ENCODE peak calls at places on chromosomes 6 and 20, in nine cellular contexts. G is NCI-H1092 treated with DMSO at 0.1 percent for 48 hours; H is Right ventricle myocardium inferior; U is fibroblast of mammary gland; R is stimulated activated CD8-positive, alpha-beta memory T cell treated with anti-CD3 and anti-CD28 coated beads, Interleukin-7, amount 100 ng/mL, for 4 hours; P is PC-9; V is Panc1; S is cardiac fibroblast; W is NCI-H2081. O is an unnamed sample.

GRCh38 chr6:129890164-129890563 is 29.0 kb upstream of the TMEM244 start:
- DNase-seq in G (no peak), H (no peak), U (peak), R (no peak), P (no peak), V (no peak), S (peak), W (no peak), O (no peak)

GRCh38 chr6:32819729-32820128 is 2.9 kb upstream of the HLA-DOB start:
- DNase-seq in G (no peak), H (no peak), U (peak), R (no peak), P (peak), V (no peak), S (peak), W (no peak), O (no peak)

GRCh38 chr6:162917506-162917905 is 189.7 kb downstream of the PACRG start:
- DNase-seq in G (no peak), H (no peak), U (peak), R (no peak), P (no peak), V (no peak), S (peak), W (no peak), O (no peak)

GRCh38 chr6:44542401-44543116 is 155.1 kb downstream of the CDC5L start:
- DNase-seq in G (no peak), H (no peak), U (no peak), R (no peak), P (no peak), V (no peak), S (no peak), W (no peak), O (no peak)

GRCh38 chr20:59751075-59751711 is 146.9 kb downstream of the PHACTR3 start:
- DNase-seq in G (peak), H (peak), U (peak), R (no peak), P (peak), V (peak), S (peak), W (peak), O (peak)

GRCh38 chr6:111105578-111105977 is 18.3 kb downstream of the SLC16A10 start:
- DNase-seq in G (peak), H (peak), U (peak), R (no peak), P (peak), V (no peak), S (peak), W (peak), O (peak)

GRCh38 chr20:35478804-35479472 is 23.5 kb downstream of the CEP250 start:
- DNase-seq in G (no peak), H (no peak), U (no peak), R (no peak), P (no peak), V (no peak), S (peak), W (peak), O (no peak)

GRCh38 chr20:14992071-14992654 is 654.8 kb upstream of the FLRT3 start:
- DNase-seq in G (no peak), H (no peak), U (peak), R (no peak), P (no peak), V (no peak), S (peak), W (no peak), O (no peak)

GRCh38 chr6:137764464-137764863 is 102.6 kb upstream of the TNFAIP3 start:
- DNase-seq in G (no peak), H (no peak), U (peak), R (no peak), P (no peak), V (no peak), S (peak), W (no peak), O (no peak)

GRCh38 chr20:1764136-1765033 is 106.8 kb upstream of the SIRPG start:
- DNase-seq in G (peak), H (peak), U (peak), R (peak), P (peak), V (peak), S (peak), W (peak), O (peak)

O was measured in left ventricle myocardium superior.